ENCODE peak calls at places on chromosome 18, in seven cellular contexts. J, R, B, G, F, N and I are unnamed samples.

GRCh38 chr18:73597832-73598615 is 549.6 kb downstream of the FBXO15 start:
- DNase-seq in J (no peak), R (no peak), B (no peak), G (no peak), F (no peak), N (no peak), I (no peak)

GRCh38 chr18:57737661-57738060 is 65.5 kb downstream of the ATP8B1 start:
- DNase-seq in J (peak), R (peak), B (peak), G (no peak), F (peak), N (no peak), I (peak)

GRCh38 chr18:76445275-76445674 is 49.8 kb downstream of the ZNF516 start:
- DNase-seq in J (no peak), R (no peak), B (no peak), G (no peak), F (no peak), N (no peak), I (no peak)

GRCh38 chr18:58727776-58728500 is 56.7 kb downstream of the MALT1 start:
- DNase-seq in J (no peak), R (no peak), B (no peak), G (no peak), F (no peak), N (no peak), I (no peak)

GRCh38 chr18:25229080-25229479 is 122.9 kb downstream of the ZNF521 start:
- DNase-seq in J (peak), R (peak), B (no peak), G (no peak), F (peak), N (no peak), I (no peak)

GRCh38 chr18:79245517-79246001 is 150.2 kb upstream of the NFATC1 start:
- DNase-seq in J (no peak), R (no peak), B (peak), G (no peak), F (no peak), N (peak), I (no peak)

GRCh38 chr18:627211-627610 is 30.2 kb upstream of the TYMS start:
- DNase-seq in J (no peak), R (no peak), B (no peak), G (no peak), F (no peak), N (no peak), I (no peak)

GRCh38 chr18:31066267-31066666 is 23.7 kb upstream of the DSC3 start:
- DNase-seq in J (no peak), R (no peak), B (no peak), G (no peak), F (no peak), N (no peak), I (no peak)

GRCh38 chr18:10949655-10950054 is 199.7 kb downstream of the PIEZO2 start:
- DNase-seq in J (no peak), R (no peak), B (no peak), G (no peak), F (no peak), N (no peak), I (no peak)

GRCh38 chr18:3481696-3482210 is 31.8 kb downstream of the TGIF1 start:
- DNase-seq in J (no peak), R (no peak), B (peak), G (no peak), F (peak), N (peak), I (peak)

GRCh38 chr18:6342990-6343389 is 71.7 kb downstream of the L3MBTL4 start:
- DNase-seq in J (no peak), R (no peak), B (no peak), G (no peak), F (no peak), N (no peak), I (no peak)

GRCh38 chr18:5518899-5519371 is 24.9 kb downstream of the EPB41L3 start:
- DNase-seq in J (no peak), R (no peak), B (peak), G (no peak), F (no peak), N (no peak), I (no peak)

GRCh38 chr18:51862311-51862710 is 477.7 kb upstream of the DCC start:
- DNase-seq in J (no peak), R (no peak), B (no peak), G (no peak), F (no peak), N (no peak), I (no peak)

GRCh38 chr18:12998332-12999060 is 7.3 kb downstream of the CEP192 start:
- DNase-seq in J (no peak), R (no peak), B (no peak), G (no peak), F (no peak), N (no peak), I (no peak)